ENCODE peak calls at places on chromosomes 11 and 22, in five cellular contexts. One of them, this sample, is unnamed.

GRCh38 chr22:41177626-41178424 is 27.3 kb upstream of the L3MBTL2 start:
- DNase-seq in GM23338: no peak
- DNase-seq in fibroblast of lung: no peak
- DNase-seq in upper lobe of right lung: no peak
- DNase-seq in adrenal gland: no peak
- DNase-seq in this sample: peak; percentile 75

GRCh38 chr11:76172583-76172982 is 33.7 kb downstream of the WNT11 start:
- DNase-seq in fibroblast of lung: no peak
- DNase-seq in upper lobe of right lung: no peak
- DNase-seq in GM23338: no peak
- DNase-seq in adrenal gland: no peak
- DNase-seq in this sample: no peak

GRCh38 chr22:38696606-38697005 is 4.1 kb downstream of the JOSD1 start:
- DNase-seq in GM23338: no peak
- DNase-seq in upper lobe of right lung: no peak
- DNase-seq in adrenal gland: no peak
- DNase-seq in fibroblast of lung: peak; percentile 83
- DNase-seq in this sample: no peak

GRCh38 chr22:41021655-41022454 is 70.5 kb upstream of the EP300 start:
- DNase-seq in upper lobe of right lung: peak; percentile 93
- DNase-seq in fibroblast of lung: peak; percentile 68
- DNase-seq in GM23338: peak; percentile 77
- DNase-seq in adrenal gland: peak; percentile 74
- DNase-seq in this sample: peak; percentile 67

GRCh38 chr11:13884159-13884799 is 78.2 kb upstream of the SPON1 start:
- DNase-seq in upper lobe of right lung: no peak
- DNase-seq in adrenal gland: no peak
- DNase-seq in GM23338: no peak
- DNase-seq in fibroblast of lung: no peak
- DNase-seq in this sample: no peak

GRCh38 chr22:37240941-37241320 is 3.1 kb downstream of the RAC2 start:
- DNase-seq in adrenal gland: no peak
- DNase-seq in fibroblast of lung: no peak
- DNase-seq in GM23338: no peak
- DNase-seq in upper lobe of right lung: no peak
- DNase-seq in this sample: peak; percentile 15

GRCh38 chr11:103035656-103036434 is 56.1 kb downstream of the DCUN1D5 start:
- DNase-seq in GM23338: peak; percentile 82
- DNase-seq in upper lobe of right lung: no peak
- DNase-seq in adrenal gland: peak; percentile 55
- DNase-seq in fibroblast of lung: peak; percentile 80
- DNase-seq in this sample: no peak

GRCh38 chr11:5368502-5369043 is 15.0 kb upstream of the OR51M1 start:
- DNase-seq in upper lobe of right lung: no peak
- DNase-seq in adrenal gland: no peak
- DNase-seq in fibroblast of lung: no peak
- DNase-seq in GM23338: peak; percentile 68
- DNase-seq in this sample: no peak

GRCh38 chr11:57378166-57378565 is 2.8 kb downstream of the PRG3 start:
- DNase-seq in fibroblast of lung: no peak
- DNase-seq in GM23338: no peak
- DNase-seq in upper lobe of right lung: no peak
- DNase-seq in adrenal gland: no peak
- DNase-seq in this sample: no peak

GRCh38 chr11:61176446-61176845 is 15.2 kb upstream of the VPS37C start:
- DNase-seq in fibroblast of lung: no peak
- DNase-seq in upper lobe of right lung: no peak
- DNase-seq in adrenal gland: no peak
- DNase-seq in GM23338: no peak
- DNase-seq in this sample: no peak

GRCh38 chr11:20161923-20162322 is 1.6 kb upstream of the DBX1 start:
- DNase-seq in adrenal gland: no peak
- DNase-seq in upper lobe of right lung: no peak
- DNase-seq in fibroblast of lung: no peak
- DNase-seq in GM23338: peak; percentile 37
- DNase-seq in this sample: no peak

GRCh38 chr11:18632841-18633240 is 1.3 kb downstream of the SPTY2D1 start:
- DNase-seq in fibroblast of lung: no peak
- DNase-seq in adrenal gland: no peak
- DNase-seq in upper lobe of right lung: no peak
- DNase-seq in GM23338: no peak
- DNase-seq in this sample: no peak

GRCh38 chr11:26198697-26199096 is 133.2 kb upstream of the ANO3 start:
- DNase-seq in GM23338: no peak
- DNase-seq in upper lobe of right lung: no peak
- DNase-seq in fibroblast of lung: no peak
- DNase-seq in adrenal gland: no peak
- DNase-seq in this sample: no peak

GRCh38 chr11:368414-369335 is 624 bp upstream of the B4GALNT4 start:
- DNase-seq in adrenal gland: no peak
- DNase-seq in GM23338: no peak
- DNase-seq in fibroblast of lung: no peak
- DNase-seq in upper lobe of right lung: no peak
- DNase-seq in this sample: no peak

GRCh38 chr11:79013509-79013908 is 427.3 kb downstream of the TENM4 start:
- DNase-seq in fibroblast of lung: peak; percentile 19
- DNase-seq in adrenal gland: no peak
- DNase-seq in GM23338: no peak
- DNase-seq in upper lobe of right lung: no peak
- DNase-seq in this sample: no peak

GRCh38 chr11:65448418-65449196 is 26.0 kb downstream of the NEAT1 start:
- DNase-seq in upper lobe of right lung: no peak
- DNase-seq in fibroblast of lung: peak; percentile 58
- DNase-seq in GM23338: peak; percentile 46
- DNase-seq in adrenal gland: peak; percentile 40
- DNase-seq in this sample: no peak

GRCh38 chr11:33444835-33445594 is 187.8 kb downstream of the HIPK3 start:
- DNase-seq in adrenal gland: no peak
- DNase-seq in upper lobe of right lung: no peak
- DNase-seq in fibroblast of lung: no peak
- DNase-seq in GM23338: no peak
- DNase-seq in this sample: no peak

GRCh38 chr22:44410396-44411056 is 87.5 kb downstream of the RTL6 start:
- DNase-seq in adrenal gland: no peak
- DNase-seq in fibroblast of lung: no peak
- DNase-seq in upper lobe of right lung: peak; percentile 60
- DNase-seq in GM23338: no peak
- DNase-seq in this sample: no peak

GRCh38 chr22:49962012-49962750 is 1.6 kb downstream of the PIM3 start:
- DNase-seq in fibroblast of lung: peak; percentile 93
- DNase-seq in GM23338: peak; percentile 85
- DNase-seq in adrenal gland: peak; percentile 94
- DNase-seq in upper lobe of right lung: peak; percentile 93
- DNase-seq in this sample: peak; percentile 95

GRCh38 chr11:31641477-31642062 is 132.0 kb downstream of the ELP4 start:
- DNase-seq in adrenal gland: peak; percentile 18
- DNase-seq in fibroblast of lung: peak; percentile 43
- DNase-seq in GM23338: peak; percentile 86
- DNase-seq in upper lobe of right lung: no peak
- DNase-seq in this sample: peak; percentile 39

GRCh38 chr11:89443366-89444303 is 47.5 kb downstream of the NOX4 start:
- DNase-seq in upper lobe of right lung: no peak
- DNase-seq in adrenal gland: no peak
- DNase-seq in fibroblast of lung: no peak
- DNase-seq in GM23338: no peak
- DNase-seq in this sample: no peak

GRCh38 chr11:68271023-68271780 is 571 bp downstream of the C11orf24 start:
- DNase-seq in fibroblast of lung: peak; percentile 77
- DNase-seq in adrenal gland: no peak
- DNase-seq in upper lobe of right lung: no peak
- DNase-seq in GM23338: peak; percentile 87
- DNase-seq in this sample: peak; percentile 65

GRCh38 chr11:898160-898517 is 12.5 kb downstream of the CHID1 start:
- DNase-seq in fibroblast of lung: peak; percentile 40
- DNase-seq in adrenal gland: no peak
- DNase-seq in upper lobe of right lung: no peak
- DNase-seq in GM23338: peak; percentile 62
- DNase-seq in this sample: no peak

DNA sequence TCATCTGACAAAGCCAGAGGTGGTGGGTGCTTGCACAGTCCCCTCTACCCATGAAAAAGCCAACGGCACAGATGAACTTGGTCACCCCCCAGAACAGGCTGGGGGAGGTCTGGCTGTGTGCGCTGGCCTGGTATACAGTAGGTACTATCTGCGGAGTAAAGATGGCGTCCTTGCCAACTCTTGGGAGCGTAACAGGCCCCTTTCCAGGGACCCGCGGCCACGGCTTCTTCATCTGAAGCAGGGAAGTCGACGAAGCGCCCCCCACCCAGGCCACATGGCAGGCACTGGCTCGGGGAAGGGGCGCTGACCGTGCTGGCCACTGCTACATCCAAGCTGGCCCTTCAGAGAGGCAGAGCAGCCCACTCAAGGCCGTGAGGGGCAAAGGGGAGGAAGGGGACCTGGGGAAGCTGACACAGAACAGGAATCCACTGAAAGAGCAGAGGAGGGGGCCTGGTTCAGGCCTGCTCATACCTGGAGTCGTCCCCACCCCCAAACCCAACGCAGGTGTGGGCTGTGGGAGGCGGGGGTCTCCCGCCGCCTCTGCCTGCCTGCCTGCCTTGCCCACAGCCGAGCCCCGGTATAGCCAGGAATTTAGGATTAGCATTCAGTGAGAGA is 75.7 kb downstream of the CELSR1 start:
- DNase-seq in upper lobe of right lung: peak; percentile 48
- DNase-seq in GM23338: no peak
- DNase-seq in adrenal gland: no peak
- DNase-seq in fibroblast of lung: no peak
- DNase-seq in this sample: no peak
- H3K4me1 ChIP-seq in upper lobe of right lung: peaks cover 11% of the 10 kb centered on the region
- H3K4me1 ChIP-seq in GM23338: no peaks in the 10 kb centered on the region
- H3K4me1 ChIP-seq in adrenal gland: no peaks in the 10 kb centered on the region
- H3K4me1 ChIP-seq in fibroblast of lung: no peaks in the 10 kb centered on the region
- H3K4me1 ChIP-seq in this sample: no peaks in the 10 kb centered on the region

DNA sequence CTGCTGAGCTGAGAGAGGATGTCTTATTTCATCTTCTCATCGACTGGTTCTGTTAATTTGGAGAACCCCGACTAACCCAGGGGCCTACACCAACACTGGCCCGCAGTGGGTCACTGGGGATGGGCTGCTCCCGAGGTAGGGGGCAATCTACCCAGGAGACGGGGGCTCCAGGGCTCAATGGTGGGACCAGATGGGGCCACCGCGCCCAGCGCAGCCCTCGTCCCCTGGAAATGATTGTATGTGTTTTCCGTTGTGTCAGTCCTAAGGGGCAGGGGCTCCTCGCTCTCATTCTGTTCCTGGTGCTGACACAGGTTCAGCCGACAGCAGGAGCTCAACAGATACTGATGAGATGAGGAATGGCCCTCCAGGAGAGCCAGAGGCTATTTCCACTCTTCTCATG is 20.7 kb downstream of the A4GALT start:
- DNase-seq in adrenal gland: no peak
- DNase-seq in GM23338: no peak
- DNase-seq in fibroblast of lung: no peak
- DNase-seq in upper lobe of right lung: no peak
- DNase-seq in this sample: no peak
- H3K27ac ChIP-seq in adrenal gland: no peak overlapping the region
- H3K27ac ChIP-seq in GM23338: peak overlapping the region; percentile 92
- H3K27ac ChIP-seq in fibroblast of lung: no peak overlapping the region
- H3K27ac ChIP-seq in upper lobe of right lung: no peak overlapping the region
- H3K27ac ChIP-seq in this sample: no peak overlapping the region

DNA sequence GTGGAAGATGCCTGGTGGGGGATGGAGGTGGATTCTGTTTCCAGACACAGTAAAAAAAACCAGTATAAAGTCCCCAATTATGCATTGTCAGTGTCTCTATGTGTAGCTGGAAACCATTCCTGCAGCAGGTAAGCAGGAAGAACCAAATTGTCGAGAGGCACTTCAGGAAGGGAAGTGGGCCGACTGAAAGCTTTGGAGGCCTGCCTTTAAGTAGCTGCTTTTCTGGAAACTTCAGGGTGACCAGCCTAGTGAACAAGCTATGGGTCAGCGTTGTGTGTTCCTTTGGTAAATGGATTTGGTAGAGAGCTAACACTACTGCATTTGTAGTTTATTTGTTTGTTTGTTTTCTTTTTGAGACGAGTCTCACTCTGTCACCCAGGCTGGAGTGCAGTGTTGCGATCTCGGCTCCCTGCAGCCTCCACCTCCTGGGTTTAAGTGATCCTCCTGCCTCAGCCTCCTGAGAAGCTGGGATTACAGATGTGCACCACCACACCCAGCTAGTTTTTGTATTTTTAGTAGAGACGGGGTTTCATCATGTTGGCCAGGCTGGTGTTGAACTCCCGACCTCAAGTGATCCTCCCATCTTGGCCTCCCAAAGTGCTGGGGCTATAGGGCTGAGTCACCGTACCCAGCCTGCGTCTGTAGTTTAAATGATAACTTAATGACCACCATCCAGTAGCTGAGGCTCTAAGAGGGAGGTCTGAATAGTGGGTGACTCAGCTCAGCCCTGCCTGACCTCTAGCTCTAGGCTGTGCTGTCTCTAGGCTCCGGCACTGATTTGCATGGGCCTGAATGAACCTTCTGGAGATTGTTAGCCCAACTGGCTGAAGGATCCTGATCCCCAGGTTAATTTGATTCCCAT is 12.8 kb downstream of the PTPRJ start:
- DNase-seq in GM23338: no peak
- DNase-seq in upper lobe of right lung: no peak
- DNase-seq in adrenal gland: no peak
- DNase-seq in fibroblast of lung: peak; percentile 85
- DNase-seq in this sample: peak; percentile 19
- H3K4me1 ChIP-seq in GM23338: peaks cover 39% of the 10 kb centered on the region
- H3K4me1 ChIP-seq in upper lobe of right lung: peaks cover 19% of the 10 kb centered on the region
- H3K4me1 ChIP-seq in adrenal gland: peaks cover 16% of the 10 kb centered on the region
- H3K4me1 ChIP-seq in fibroblast of lung: no peaks in the 10 kb centered on the region
- H3K4me1 ChIP-seq in this sample: peaks cover 7% of the 10 kb centered on the region

GRCh38 chr22:43213962-43214361 is 27.0 kb upstream of the TTLL12 start:
- DNase-seq in fibroblast of lung: no peak
- DNase-seq in GM23338: no peak
- DNase-seq in adrenal gland: no peak
- DNase-seq in upper lobe of right lung: no peak
- DNase-seq in this sample: no peak
- H3K27ac ChIP-seq in fibroblast of lung: no peak overlapping the region
- H3K27ac ChIP-seq in GM23338: no peak overlapping the region
- H3K27ac ChIP-seq in adrenal gland: no peak overlapping the region
- H3K27ac ChIP-seq in upper lobe of right lung: no peak overlapping the region
- H3K27ac ChIP-seq in this sample: no peak overlapping the region

GRCh38 chr11:96217206-96217605 is 125.8 kb downstream of the MAML2 start:
- DNase-seq in fibroblast of lung: no peak
- DNase-seq in upper lobe of right lung: no peak
- DNase-seq in GM23338: no peak
- DNase-seq in adrenal gland: no peak
- DNase-seq in this sample: no peak

GRCh38 chr11:96218901-96219300 is 124.1 kb downstream of the MAML2 start:
- DNase-seq in adrenal gland: no peak
- DNase-seq in GM23338: no peak
- DNase-seq in upper lobe of right lung: no peak
- DNase-seq in fibroblast of lung: no peak
- DNase-seq in this sample: no peak

GRCh38 chr11:96219981-96220623 is 122.9 kb downstream of the MAML2 start:
- DNase-seq in adrenal gland: no peak
- DNase-seq in upper lobe of right lung: no peak
- DNase-seq in fibroblast of lung: peak; percentile 56
- DNase-seq in GM23338: peak; percentile 45
- DNase-seq in this sample: no peak

GRCh38 chr11:96215826-96216225 is 127.2 kb downstream of the MAML2 start:
- DNase-seq in GM23338: no peak
- DNase-seq in upper lobe of right lung: no peak
- DNase-seq in adrenal gland: no peak
- DNase-seq in fibroblast of lung: no peak
- DNase-seq in this sample: no peak

GRCh38 chr11:96218013-96218412 is 125.0 kb downstream of the MAML2 start:
- DNase-seq in upper lobe of right lung: no peak
- DNase-seq in adrenal gland: no peak
- DNase-seq in GM23338: no peak
- DNase-seq in fibroblast of lung: peak; percentile 73
- DNase-seq in this sample: no peak
- H3K4me1 ChIP-seq in upper lobe of right lung: peaks cover 75% of the 10 kb centered on the region
- H3K4me1 ChIP-seq in adrenal gland: peaks cover 49% of the 10 kb centered on the region
- H3K4me1 ChIP-seq in GM23338: peaks cover 25% of the 10 kb centered on the region
- H3K4me1 ChIP-seq in fibroblast of lung: peaks cover 20% of the 10 kb centered on the region
- H3K4me1 ChIP-seq in this sample: no peaks in the 10 kb centered on the region

This sample was measured in right lobe of liver.